ENCODE peak calls at places on chromosome X, in four cellular contexts. S, X, M and Y are unnamed samples.

GRCh38 chrX:10015711-10016515 is 48.8 kb downstream of the CLDN34 start:
- DNase-seq in S (no peak), X (no peak), M (peak; percentile 44), Y (peak; percentile 47)

GRCh38 chrX:41759817-41760216 is 35.8 kb downstream of the GPR82 start:
- DNase-seq in S (peak; percentile 3), X (no peak), M (peak; percentile 19), Y (no peak)

GRCh38 chrX:109155161-109155560 is 326.7 kb downstream of the GUCY2F start:
- DNase-seq in S (peak; percentile 61), X (no peak), M (no peak), Y (no peak)

GRCh38 chrX:115968436-115969252 is 201.9 kb upstream of the AGTR2 start:
- DNase-seq in S (peak; percentile 45), X (no peak), M (peak; percentile 30), Y (peak; percentile 43)

GRCh38 chrX:106566362-106566761 is 45.4 kb upstream of the RADX start:
- DNase-seq in S (no peak), X (no peak), M (no peak), Y (no peak)

GRCh38 chrX:77118686-77119085 is 328.5 kb upstream of the FGF16 start:
- DNase-seq in S (no peak), X (no peak), M (no peak), Y (no peak)

GRCh38 chrX:148794350-148794749 is 293.9 kb downstream of the AFF2 start:
- DNase-seq in S (no peak), X (no peak), M (no peak), Y (no peak)

GRCh38 chrX:105328773-105329172 is 108.3 kb upstream of the TEX13A start:
- DNase-seq in S (peak; percentile 17), X (no peak), M (no peak), Y (no peak)

GRCh38 chrX:153055827-153056748 is at the start of gene PNMA3:
- DNase-seq in S (no peak), X (no peak), M (no peak), Y (peak; percentile 26)

GRCh38 chrX:137195296-137195695 is 161.5 kb upstream of the GPR101 start:
- DNase-seq in S (no peak), X (no peak), M (no peak), Y (no peak)

GRCh38 chrX:136816970-136817369 is 36.2 kb upstream of the ARHGEF6 start:
- DNase-seq in S (no peak), X (no peak), M (peak; percentile 45), Y (no peak)

GRCh38 chrX:15500497-15500966 is at the start of gene BMX:
- DNase-seq in S (no peak), X (no peak), M (no peak), Y (no peak)

GRCh38 chrX:54808109-54808604 is 612 bp downstream of the MAGED2 start:
- DNase-seq in S (no peak), X (no peak), M (peak; percentile 47), Y (peak; percentile 55)

GRCh38 chrX:35040871-35041270 is 98.3 kb downstream of the FAM47B start:
- DNase-seq in S (no peak), X (no peak), M (peak; percentile 13), Y (no peak)

GRCh38 chrX:843306-843705 is 212.7 kb downstream of the SHOX start:
- DNase-seq in S (no peak), X (no peak), M (no peak), Y (no peak)

GRCh38 chrX:107574711-107575110 is 53.6 kb upstream of the PRPS1 start:
- DNase-seq in S (peak; percentile 55), X (no peak), M (peak; percentile 73), Y (no peak)

GRCh38 chrX:151697537-151697936 is 2.3 kb downstream of the PRRG3 start:
- DNase-seq in S (no peak), X (no peak), M (peak; percentile 67), Y (peak; percentile 22)

GRCh38 chrX:97026406-97026805 is 142.7 kb downstream of the RPA4 start:
- DNase-seq in S (no peak), X (no peak), M (peak; percentile 9), Y (no peak)

GRCh38 chrX:51860679-51861078 is 32.7 kb upstream of the MAGED1 start:
- DNase-seq in S (peak; percentile 38), X (no peak), M (peak; percentile 48), Y (peak; percentile 15)

GRCh38 chrX:81900522-81900921 is 698.6 kb downstream of the SH3BGRL start:
- DNase-seq in S (no peak), X (no peak), M (no peak), Y (no peak)

GRCh38 chrX:149849787-149850186 is 31.2 kb upstream of the MAGEA8 start:
- DNase-seq in S (no peak), X (no peak), M (no peak), Y (no peak)

GRCh38 chrX:151396042-151396826 is 772 bp upstream of the VMA21 start:
- DNase-seq in S (no peak), X (peak; percentile 4), M (peak; percentile 67), Y (no peak)

GRCh38 chrX:132740316-132741123 is 217.9 kb downstream of the HS6ST2 start:
- DNase-seq in S (no peak), X (no peak), M (no peak), Y (no peak)

GRCh38 chrX:26414534-26414933 is 198.6 kb downstream of the MAGEB5 start:
- DNase-seq in S (no peak), X (no peak), M (no peak), Y (no peak)

GRCh38 chrX:134520860-134521390 is 61.0 kb downstream of the HPRT1 start:
- DNase-seq in S (peak; percentile 50), X (no peak), M (peak; percentile 62), Y (peak; percentile 41)

GRCh38 chrX:152025656-152026440 is 51.4 kb upstream of the GABRE start:
- DNase-seq in S (peak; percentile 2), X (no peak), M (peak; percentile 77), Y (peak; percentile 13)

GRCh38 chrX:136542281-136542680 is 10.3 kb downstream of the VGLL1 start:
- DNase-seq in S (no peak), X (no peak), M (no peak), Y (no peak)

GRCh38 chrX:63418211-63418610 is 67.1 kb upstream of the SPIN4 start:
- DNase-seq in S (no peak), X (no peak), M (no peak), Y (no peak)

GRCh38 chrX:46953597-46953996 is 41.4 kb downstream of the JADE3 start:
- DNase-seq in S (no peak), X (no peak), M (no peak), Y (no peak)

GRCh38 chrX:115229337-115229991 is 4.4 kb downstream of the LRCH2 start:
- DNase-seq in S (no peak), X (no peak), M (no peak), Y (no peak)

GRCh38 chrX:136880003-136880451 is 498 bp downstream of the RBMX start:
- DNase-seq in S (no peak), X (no peak), M (no peak), Y (peak; percentile 21)

GRCh38 chrX:22748093-22748999 is 251.4 kb upstream of the DDX53 start:
- DNase-seq in S (peak; percentile 25), X (no peak), M (peak; percentile 19), Y (peak; percentile 23)

GRCh38 chrX:104469771-104470170 is 96.2 kb upstream of the IL1RAPL2 start:
- DNase-seq in S (no peak), X (no peak), M (no peak), Y (no peak)

GRCh38 chrX:153685179-153685536 is 2.6 kb upstream of the SLC6A8 start:
- DNase-seq in S (no peak), X (no peak), M (no peak), Y (no peak)

GRCh38 chrX:13373027-13373806 is 53.4 kb upstream of the ATXN3L start:
- DNase-seq in S (peak; percentile 52), X (no peak), M (peak; percentile 74), Y (no peak)
- H3K27ac ChIP-seq in S (peak overlapping the region; percentile 56), X (no peak overlapping the region), M (peak overlapping the region; percentile 76), Y (no peak overlapping the region)

GRCh38 chrX:53422915-53423268 is 219 bp downstream of the RIBC1 start:
- DNase-seq in S (no peak), X (no peak), M (no peak), Y (no peak)

GRCh38 chrX:53421772-53422090 is 723 bp downstream of the SMC1A start:
- DNase-seq in S (no peak), X (no peak), M (no peak), Y (no peak)

GRCh38 chrX:53422091-53422914 is at the start of the genes RIBC1 and SMC1A:
- DNase-seq in S (peak; percentile 98), X (peak; percentile 81), M (peak; percentile 98), Y (peak; percentile 99)

DNA sequence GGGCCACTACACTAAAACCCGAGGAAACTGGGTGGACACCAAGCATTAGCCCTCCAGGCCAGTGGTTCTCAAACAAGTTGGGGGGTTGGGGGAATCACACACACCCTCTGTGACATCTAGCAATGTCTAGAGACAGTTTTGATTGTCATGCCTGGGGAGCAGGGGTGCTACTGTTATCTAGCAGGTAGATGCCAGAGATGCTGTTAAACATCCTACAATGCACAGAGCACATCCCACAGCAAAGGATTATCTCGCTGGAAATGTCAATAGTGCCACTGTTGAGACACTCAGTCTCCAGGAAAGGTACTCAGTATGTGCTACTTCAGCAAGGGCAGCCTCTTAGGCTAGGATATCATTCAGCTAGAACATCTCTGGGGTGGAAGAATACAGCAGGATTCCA is 1.3 kb downstream of the SMC1A start:
- DNase-seq in S (no peak), X (no peak), M (no peak), Y (no peak)
- H3K4me3 ChIP-seq in S (peak overlapping the region; percentile 79), X (peak overlapping the region; percentile 73), M (peak overlapping the region; percentile 76), Y (no peak overlapping the region)

DNA sequence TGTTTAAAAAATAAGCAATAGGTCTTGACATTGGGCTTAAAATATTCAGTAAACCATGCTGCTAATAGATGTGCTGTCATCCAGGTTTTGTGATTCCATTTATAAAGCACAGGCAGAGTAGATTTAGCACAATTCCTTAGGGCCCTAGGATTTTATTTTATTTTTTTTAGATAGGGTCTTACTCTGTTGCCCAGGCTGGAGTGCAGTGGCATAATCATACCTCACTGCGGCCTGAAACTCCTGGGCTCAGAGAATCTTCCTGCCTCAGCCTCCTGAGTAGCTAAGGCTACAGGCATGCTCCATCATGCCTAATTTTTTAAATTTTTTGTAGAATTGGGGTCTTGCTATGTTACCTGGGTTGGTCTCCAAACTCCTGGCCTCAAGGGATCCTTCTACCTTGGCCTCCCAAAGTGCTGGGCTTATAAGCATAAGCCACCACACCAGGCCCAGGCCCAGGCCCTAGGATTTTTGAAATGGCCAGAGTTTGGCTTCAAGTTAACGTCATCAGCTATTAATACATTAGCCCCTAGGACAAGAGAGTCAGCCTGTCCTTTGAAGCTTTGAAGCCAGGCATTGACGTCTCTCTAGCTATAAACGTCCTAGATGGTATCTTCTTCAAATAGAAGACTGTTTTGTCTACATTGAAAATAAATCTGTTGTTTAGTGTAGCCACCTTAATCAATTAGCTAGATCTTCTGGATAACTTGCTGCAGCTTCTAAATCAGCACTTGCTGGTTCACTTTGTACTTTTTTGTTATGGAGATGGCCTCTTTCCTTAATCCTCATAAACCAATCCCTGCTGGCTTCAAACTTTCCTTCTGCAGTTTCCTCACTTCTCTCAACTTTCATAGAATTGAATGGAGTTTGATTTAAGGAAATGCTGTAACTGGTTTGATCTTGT is 35.8 kb downstream of the EIF2S3 start:
- DNase-seq in S (no peak), X (no peak), M (no peak), Y (no peak)
- H3K27ac ChIP-seq in S (no peak overlapping the region), X (no peak overlapping the region), M (no peak overlapping the region), Y (no peak overlapping the region)

GRCh38 chrX:118975831-118976598 is 1.6 kb downstream of the LONRF3 start:
- DNase-seq in S (no peak), X (peak; percentile 40), M (peak; percentile 15), Y (peak; percentile 76)

GRCh38 chrX:118976599-118977340 is 2.4 kb downstream of the LONRF3 start:
- DNase-seq in S (no peak), X (no peak), M (no peak), Y (peak; percentile 60)

GRCh38 chrX:118974088-118974907 is at the start of gene LONRF3:
- DNase-seq in S (no peak), X (peak; percentile 33), M (peak; percentile 28), Y (peak; percentile 79)

GRCh38 chrX:118973389-118974087 is 880 bp upstream of the LONRF3 start:
- DNase-seq in S (no peak), X (no peak), M (no peak), Y (peak; percentile 18)

GRCh38 chrX:118974908-118975671 is 672 bp downstream of the LONRF3 start:
- DNase-seq in S (no peak), X (no peak), M (peak; percentile 10), Y (peak; percentile 54)
- H3K4me3 ChIP-seq in S (peak overlapping the region; percentile 26), X (peak overlapping the region; percentile 84), M (no peak overlapping the region), Y (peak overlapping the region; percentile 12)